ENCODE peak calls at places on chromosomes 1 and 21, in six cellular contexts. One of them, this sample, is unnamed.

GRCh38 chr1:18948913-18949688 is 7.4 kb downstream of the IFFO2 start:
- DNase-seq in GM04504: peak; percentile 57
- DNase-seq in frontal cortex: no peak
- DNase-seq in MCF 10A: peak; percentile 46
- DNase-seq in activated T-cell treated with anti-CD3 and anti-CD28 coated beads for 24 hours: no peak
- DNase-seq in glutamatergic neuron: no peak
- DNase-seq in this sample: no peak

GRCh38 chr1:66648896-66649597 is 103.2 kb upstream of the DYNLT5 start:
- DNase-seq in GM04504: no peak
- DNase-seq in frontal cortex: no peak
- DNase-seq in MCF 10A: no peak
- DNase-seq in activated T-cell treated with anti-CD3 and anti-CD28 coated beads for 24 hours: no peak
- DNase-seq in glutamatergic neuron: no peak
- DNase-seq in this sample: no peak

GRCh38 chr1:6128276-6129081 is 51.6 kb downstream of the CHD5 start:
- DNase-seq in GM04504: no peak
- DNase-seq in frontal cortex: no peak
- DNase-seq in MCF 10A: no peak
- DNase-seq in activated T-cell treated with anti-CD3 and anti-CD28 coated beads for 24 hours: no peak
- DNase-seq in glutamatergic neuron: peak; percentile 10
- DNase-seq in this sample: no peak

GRCh38 chr1:16960560-16961296 is 19.7 kb downstream of the MFAP2 start:
- DNase-seq in GM04504: no peak
- DNase-seq in frontal cortex: no peak
- DNase-seq in MCF 10A: no peak
- DNase-seq in activated T-cell treated with anti-CD3 and anti-CD28 coated beads for 24 hours: peak; percentile 74
- DNase-seq in glutamatergic neuron: peak; percentile 93
- DNase-seq in this sample: peak; percentile 67

GRCh38 chr1:36111151-36111550 is 13.9 kb downstream of the COL8A2 start:
- DNase-seq in GM04504: no peak
- DNase-seq in frontal cortex: no peak
- DNase-seq in MCF 10A: no peak
- DNase-seq in activated T-cell treated with anti-CD3 and anti-CD28 coated beads for 24 hours: no peak
- DNase-seq in glutamatergic neuron: no peak
- DNase-seq in this sample: no peak

GRCh38 chr21:32370971-32371766 is 21.6 kb downstream of the URB1 start:
- DNase-seq in GM04504: no peak
- DNase-seq in frontal cortex: no peak
- DNase-seq in MCF 10A: no peak
- DNase-seq in activated T-cell treated with anti-CD3 and anti-CD28 coated beads for 24 hours: no peak
- DNase-seq in glutamatergic neuron: no peak
- DNase-seq in this sample: no peak

GRCh38 chr1:108199781-108200626 is at the start of gene SLC25A24:
- DNase-seq in GM04504: peak; percentile 56
- DNase-seq in frontal cortex: peak; percentile 79
- DNase-seq in MCF 10A: peak; percentile 81
- DNase-seq in activated T-cell treated with anti-CD3 and anti-CD28 coated beads for 24 hours: peak; percentile 69
- DNase-seq in glutamatergic neuron: peak; percentile 88
- DNase-seq in this sample: peak; percentile 74

GRCh38 chr1:191558389-191558788 is 599.9 kb upstream of the RGS18 start:
- DNase-seq in GM04504: no peak
- DNase-seq in frontal cortex: no peak
- DNase-seq in MCF 10A: no peak
- DNase-seq in activated T-cell treated with anti-CD3 and anti-CD28 coated beads for 24 hours: no peak
- DNase-seq in glutamatergic neuron: no peak
- DNase-seq in this sample: peak; percentile 12

GRCh38 chr1:86356247-86356646 is 39.9 kb downstream of the ODF2L start:
- DNase-seq in GM04504: no peak
- DNase-seq in frontal cortex: no peak
- DNase-seq in MCF 10A: peak; percentile 20
- DNase-seq in activated T-cell treated with anti-CD3 and anti-CD28 coated beads for 24 hours: no peak
- DNase-seq in glutamatergic neuron: no peak
- DNase-seq in this sample: no peak

GRCh38 chr1:3423245-3423829 is 31.1 kb upstream of the ARHGEF16 start:
- DNase-seq in GM04504: no peak
- DNase-seq in frontal cortex: peak; percentile 78
- DNase-seq in MCF 10A: no peak
- DNase-seq in activated T-cell treated with anti-CD3 and anti-CD28 coated beads for 24 hours: no peak
- DNase-seq in glutamatergic neuron: no peak
- DNase-seq in this sample: no peak

GRCh38 chr1:203128691-203129500 is 1.4 kb downstream of the ADORA1 start:
- DNase-seq in GM04504: no peak
- DNase-seq in frontal cortex: no peak
- DNase-seq in MCF 10A: no peak
- DNase-seq in activated T-cell treated with anti-CD3 and anti-CD28 coated beads for 24 hours: no peak
- DNase-seq in glutamatergic neuron: no peak
- DNase-seq in this sample: no peak

GRCh38 chr1:8373547-8374270 is 55.8 kb downstream of the SLC45A1 start:
- DNase-seq in GM04504: peak; percentile 64
- DNase-seq in frontal cortex: no peak
- DNase-seq in MCF 10A: peak; percentile 48
- DNase-seq in activated T-cell treated with anti-CD3 and anti-CD28 coated beads for 24 hours: no peak
- DNase-seq in glutamatergic neuron: no peak
- DNase-seq in this sample: peak; percentile 64

GRCh38 chr1:91166106-91166712 is 144.4 kb upstream of the ZNF644 start:
- DNase-seq in GM04504: peak; percentile 15
- DNase-seq in frontal cortex: peak; percentile 17
- DNase-seq in MCF 10A: peak; percentile 68
- DNase-seq in activated T-cell treated with anti-CD3 and anti-CD28 coated beads for 24 hours: peak; percentile 9
- DNase-seq in glutamatergic neuron: peak; percentile 79
- DNase-seq in this sample: peak; percentile 45

GRCh38 chr1:26537951-26538352 is 8.4 kb downstream of the RPS6KA1 start:
- DNase-seq in GM04504: no peak
- DNase-seq in frontal cortex: peak; percentile 48
- DNase-seq in MCF 10A: no peak
- DNase-seq in activated T-cell treated with anti-CD3 and anti-CD28 coated beads for 24 hours: no peak
- DNase-seq in glutamatergic neuron: no peak
- DNase-seq in this sample: no peak

GRCh38 chr1:60169206-60169605 is 95.6 kb upstream of the C1orf87 start:
- DNase-seq in GM04504: no peak
- DNase-seq in frontal cortex: no peak
- DNase-seq in MCF 10A: no peak
- DNase-seq in activated T-cell treated with anti-CD3 and anti-CD28 coated beads for 24 hours: no peak
- DNase-seq in glutamatergic neuron: no peak
- DNase-seq in this sample: no peak

GRCh38 chr1:46657775-46658174 is 10.4 kb downstream of the ATPAF1 start:
- DNase-seq in GM04504: no peak
- DNase-seq in frontal cortex: no peak
- DNase-seq in MCF 10A: no peak
- DNase-seq in activated T-cell treated with anti-CD3 and anti-CD28 coated beads for 24 hours: no peak
- DNase-seq in glutamatergic neuron: no peak
- DNase-seq in this sample: no peak

GRCh38 chr1:174999216-174999925 is 376 bp upstream of the CACYBP start:
- DNase-seq in GM04504: peak; percentile 99
- DNase-seq in frontal cortex: peak; percentile 73
- DNase-seq in MCF 10A: peak; percentile 100
- DNase-seq in activated T-cell treated with anti-CD3 and anti-CD28 coated beads for 24 hours: peak; percentile 97
- DNase-seq in glutamatergic neuron: peak; percentile 97
- DNase-seq in this sample: peak; percentile 94

GRCh38 chr1:56574794-56575193 is 4.6 kb downstream of the PLPP3 start:
- DNase-seq in GM04504: no peak
- DNase-seq in frontal cortex: no peak
- DNase-seq in MCF 10A: no peak
- DNase-seq in activated T-cell treated with anti-CD3 and anti-CD28 coated beads for 24 hours: no peak
- DNase-seq in glutamatergic neuron: no peak
- DNase-seq in this sample: no peak

GRCh38 chr1:168400139-168400538 is 119.5 kb downstream of the TBX19 start:
- DNase-seq in GM04504: no peak
- DNase-seq in frontal cortex: no peak
- DNase-seq in MCF 10A: no peak
- DNase-seq in activated T-cell treated with anti-CD3 and anti-CD28 coated beads for 24 hours: no peak
- DNase-seq in glutamatergic neuron: no peak
- DNase-seq in this sample: no peak

GRCh38 chr21:39688010-39688409 is 57.0 kb upstream of the IGSF5 start:
- DNase-seq in GM04504: no peak
- DNase-seq in frontal cortex: no peak
- DNase-seq in MCF 10A: no peak
- DNase-seq in activated T-cell treated with anti-CD3 and anti-CD28 coated beads for 24 hours: no peak
- DNase-seq in glutamatergic neuron: no peak
- DNase-seq in this sample: no peak

GRCh38 chr1:28078680-28079626 is 9.5 kb downstream of the EYA3 start:
- DNase-seq in GM04504: no peak
- DNase-seq in frontal cortex: no peak
- DNase-seq in MCF 10A: no peak
- DNase-seq in activated T-cell treated with anti-CD3 and anti-CD28 coated beads for 24 hours: no peak
- DNase-seq in glutamatergic neuron: no peak
- DNase-seq in this sample: no peak

GRCh38 chr1:89557954-89558353 is 33.3 kb downstream of the LRRC8B start:
- DNase-seq in GM04504: no peak
- DNase-seq in frontal cortex: no peak
- DNase-seq in MCF 10A: no peak
- DNase-seq in activated T-cell treated with anti-CD3 and anti-CD28 coated beads for 24 hours: no peak
- DNase-seq in glutamatergic neuron: no peak
- DNase-seq in this sample: no peak

GRCh38 chr1:100811808-100812207 is 82.8 kb downstream of the EXTL2 start:
- DNase-seq in GM04504: no peak
- DNase-seq in frontal cortex: no peak
- DNase-seq in MCF 10A: no peak
- DNase-seq in activated T-cell treated with anti-CD3 and anti-CD28 coated beads for 24 hours: no peak
- DNase-seq in glutamatergic neuron: no peak
- DNase-seq in this sample: no peak

GRCh38 chr1:172040466-172040865 is 199.2 kb downstream of the DNM3 start:
- DNase-seq in GM04504: no peak
- DNase-seq in frontal cortex: no peak
- DNase-seq in MCF 10A: peak; percentile 84
- DNase-seq in activated T-cell treated with anti-CD3 and anti-CD28 coated beads for 24 hours: no peak
- DNase-seq in glutamatergic neuron: no peak
- DNase-seq in this sample: peak; percentile 58

GRCh38 chr1:59892836-59893811 is 33.4 kb downstream of the CYP2J2 start:
- DNase-seq in GM04504: no peak
- DNase-seq in frontal cortex: no peak
- DNase-seq in MCF 10A: no peak
- DNase-seq in activated T-cell treated with anti-CD3 and anti-CD28 coated beads for 24 hours: no peak
- DNase-seq in glutamatergic neuron: no peak
- DNase-seq in this sample: no peak

GRCh38 chr1:214552174-214552608 is 789 bp upstream of the PTPN14 start:
- DNase-seq in GM04504: peak; percentile 72
- DNase-seq in frontal cortex: no peak
- DNase-seq in MCF 10A: peak; percentile 91
- DNase-seq in activated T-cell treated with anti-CD3 and anti-CD28 coated beads for 24 hours: no peak
- DNase-seq in glutamatergic neuron: no peak
- DNase-seq in this sample: no peak

GRCh38 chr21:43978060-43978459 is 34.0 kb upstream of the TRAPPC10 start:
- DNase-seq in GM04504: no peak
- DNase-seq in frontal cortex: no peak
- DNase-seq in MCF 10A: no peak
- DNase-seq in activated T-cell treated with anti-CD3 and anti-CD28 coated beads for 24 hours: no peak
- DNase-seq in glutamatergic neuron: no peak
- DNase-seq in this sample: no peak

GRCh38 chr1:77889240-77889637 is 815 bp downstream of the NEXN start:
- DNase-seq in GM04504: peak; percentile 31
- DNase-seq in frontal cortex: no peak
- DNase-seq in MCF 10A: peak; percentile 53
- DNase-seq in activated T-cell treated with anti-CD3 and anti-CD28 coated beads for 24 hours: no peak
- DNase-seq in glutamatergic neuron: no peak
- DNase-seq in this sample: peak; percentile 34